ENCODE peak calls at places on chromosomes 3 and 15, in four cellular contexts. A is hepatic stellate cell, G is iris pigment epithelial cell, R is HuH-7.5. K is an unnamed sample.

GRCh38 chr3:124049203-124049748 is 57.4 kb upstream of the ROPN1 start:
- DNase-seq in A (no peak), G (no peak), R (no peak), K (no peak)

GRCh38 chr3:14144423-14145075 is 19.7 kb downstream of the TMEM43 start:
- DNase-seq in A (peak), G (peak), R (peak), K (peak)

GRCh38 chr15:58467121-58467721 is 35.4 kb downstream of the LIPC start:
- DNase-seq in A (no peak), G (peak), R (no peak), K (no peak)

GRCh38 chr3:183494341-183494740 is 61.2 kb downstream of the KLHL6 start:
- DNase-seq in A (no peak), G (no peak), R (no peak), K (no peak)

GRCh38 chr3:190173426-190173825 is 52.7 kb upstream of the P3H2 start:
- DNase-seq in A (no peak), G (peak), R (no peak), K (no peak)

GRCh38 chr15:90388462-90389182 is 580 bp downstream of the IQGAP1 start:
- DNase-seq in A (peak), G (peak), R (peak), K (peak)

GRCh38 chr3:119418091-119418512 is 45.3 kb downstream of the TMEM39A start:
- DNase-seq in A (no peak), G (peak), R (no peak), K (no peak)

GRCh38 chr3:150721285-150722130 is 17.8 kb upstream of the ERICH6 start:
- DNase-seq in A (peak), G (peak), R (peak), K (peak)

GRCh38 chr15:68620721-68621528 is 42.1 kb downstream of the CORO2B start:
- DNase-seq in A (peak), G (peak), R (no peak), K (peak)

GRCh38 chr3:37671926-37672325 is 189.8 kb upstream of the CTDSPL start:
- DNase-seq in A (no peak), G (no peak), R (no peak), K (no peak)

GRCh38 chr3:55481067-55481917 is 5.8 kb downstream of the WNT5A start:
- DNase-seq in A (peak), G (peak), R (no peak), K (no peak)

GRCh38 chr3:55556622-55557531 is 69.8 kb upstream of the WNT5A start:
- DNase-seq in A (peak), G (peak), R (no peak), K (no peak)

GRCh38 chr3:187062526-187063177 is 76.6 kb downstream of the RPL39L start:
- DNase-seq in A (no peak), G (peak), R (no peak), K (no peak)

GRCh38 chr3:63861306-63861705 is 2.3 kb downstream of the THOC7 start:
- DNase-seq in A (no peak), G (no peak), R (no peak), K (no peak)

GRCh38 chr3:8629151-8630021 is 15.2 kb downstream of the SSUH2 start:
- DNase-seq in A (peak), G (peak), R (peak), K (peak)

GRCh38 chr3:108946292-108947290 is 7.1 kb downstream of the GUCA1C start:
- DNase-seq in A (no peak), G (peak), R (no peak), K (no peak)

K was measured in SJSA1.